ENCODE peak calls at places on chromosomes 5 and 9, in seven cellular contexts. H is GM13977; L is lung; F is B cell; S is progenitor cell of endocrine pancreas; P is HFFc6; V is CD4-positive, alpha-beta T cell. G is an unnamed sample.
A peak's percentile ranks its signal among the peaks of the same experiment; 100 is the strongest.

GRCh38 chr5:76952795-76953536 is at the start of gene CRHBP:
- DNase-seq in H (no peak), L (no peak), F (no peak), S (no peak), P (no peak), V (no peak), G (no peak)

GRCh38 chr5:14270212-14270702 is 127.1 kb downstream of the TRIO start:
- DNase-seq in H (peak; percentile 54), L (peak; percentile 51), F (peak; percentile 64), S (peak; percentile 21), P (peak; percentile 62), V (no peak), G (peak; percentile 48)

GRCh38 chr5:31096238-31096865 is 97.1 kb upstream of the CDH6 start:
- DNase-seq in H (no peak), L (no peak), F (no peak), S (no peak), P (no peak), V (no peak), G (no peak)

GRCh38 chr5:151198861-151199260 is 25.0 kb downstream of the CCDC69 start:
- DNase-seq in H (no peak), L (no peak), F (no peak), S (no peak), P (no peak), V (no peak), G (no peak)

GRCh38 chr9:114397848-114398605 is 10.2 kb upstream of the AKNA start:
- DNase-seq in H (peak; percentile 98), L (peak; percentile 96), F (peak; percentile 98), S (peak; percentile 94), P (peak; percentile 81), V (peak; percentile 93), G (peak; percentile 99)

GRCh38 chr5:10836991-10837390 is 76.0 kb upstream of the DAP start:
- DNase-seq in H (no peak), L (no peak), F (no peak), S (no peak), P (peak; percentile 61), V (no peak), G (no peak)

GRCh38 chr9:79383096-79383495 is 188.7 kb upstream of the TLE4 start:
- DNase-seq in H (no peak), L (no peak), F (no peak), S (no peak), P (no peak), V (no peak), G (no peak)

GRCh38 chr5:176359658-176360057 is 1.9 kb downstream of the KIAA1191 start:
- DNase-seq in H (no peak), L (no peak), F (no peak), S (no peak), P (no peak), V (no peak), G (no peak)

GRCh38 chr5:15535938-15536337 is 36.0 kb downstream of the FBXL7 start:
- DNase-seq in H (no peak), L (no peak), F (no peak), S (no peak), P (no peak), V (no peak), G (no peak)

GRCh38 chr9:129078691-129079503 is 2.0 kb upstream of the DOLPP1 start:
- DNase-seq in H (no peak), L (no peak), F (no peak), S (no peak), P (no peak), V (no peak), G (no peak)

GRCh38 chr9:104743377-104743985 is 4.0 kb upstream of the NIPSNAP3A start:
- DNase-seq in H (peak; percentile 61), L (no peak), F (peak; percentile 80), S (no peak), P (peak; percentile 70), V (peak; percentile 19), G (peak; percentile 9)

GRCh38 chr9:130664191-130665028 is at the start of gene PRDM12:
- DNase-seq in H (peak; percentile 57), L (no peak), F (peak; percentile 30), S (no peak), P (no peak), V (no peak), G (peak; percentile 53)

GRCh38 chr5:35294976-35295375 is 64.7 kb upstream of the PRLR start:
- DNase-seq in H (no peak), L (no peak), F (no peak), S (no peak), P (no peak), V (no peak), G (peak; percentile 3)

GRCh38 chr5:118554991-118555390 is 433.4 kb downstream of the DTWD2 start:
- DNase-seq in H (no peak), L (no peak), F (no peak), S (no peak), P (no peak), V (no peak), G (no peak)

GRCh38 chr9:5442400-5443011 is 4.8 kb upstream of the PLGRKT start:
- DNase-seq in H (no peak), L (no peak), F (peak; percentile 63), S (no peak), P (peak; percentile 59), V (no peak), G (peak; percentile 23)

GRCh38 chr5:1156033-1156753 is 44.3 kb upstream of the SLC12A7 start:
- DNase-seq in H (no peak), L (no peak), F (peak; percentile 33), S (no peak), P (no peak), V (no peak), G (no peak)

GRCh38 chr5:179158556-179158955 is 98.4 kb downstream of the ZNF354C start:
- DNase-seq in H (no peak), L (no peak), F (no peak), S (no peak), P (no peak), V (no peak), G (no peak)

GRCh38 chr5:33649801-33650482 is 209.2 kb downstream of the TARS1 start:
- DNase-seq in H (no peak), L (no peak), F (no peak), S (no peak), P (peak; percentile 94), V (no peak), G (no peak)

GRCh38 chr5:134029156-134029555 is 24.4 kb upstream of the VDAC1 start:
- DNase-seq in H (no peak), L (no peak), F (no peak), S (no peak), P (peak; percentile 95), V (no peak), G (no peak)

GRCh38 chr9:74771262-74771585 is 116.5 kb downstream of the TRPM6 start:
- DNase-seq in H (no peak), L (no peak), F (no peak), S (no peak), P (no peak), V (no peak), G (no peak)

GRCh38 chr9:74771672-74772071 is 116.0 kb downstream of the TRPM6 start:
- DNase-seq in H (no peak), L (no peak), F (no peak), S (no peak), P (no peak), V (no peak), G (no peak)

GRCh38 chr9:74773886-74774479 is 113.7 kb downstream of the TRPM6 start:
- DNase-seq in H (peak; percentile 59), L (peak; percentile 68), F (peak; percentile 78), S (peak; percentile 51), P (peak; percentile 52), V (peak; percentile 52), G (peak; percentile 76)

GRCh38 chr9:74772126-74772525 is 115.6 kb downstream of the TRPM6 start:
- DNase-seq in H (peak; percentile 28), L (no peak), F (no peak), S (no peak), P (no peak), V (no peak), G (no peak)

GRCh38 chr9:74770508-74771261 is 117.0 kb downstream of the TRPM6 start:
- DNase-seq in H (peak; percentile 27), L (no peak), F (peak; percentile 56), S (peak; percentile 12), P (no peak), V (no peak), G (peak; percentile 50)
- TF ChIP-seq CTCF in H (peak; percentile 68), L (no peak), F (peak; percentile 80), S (peak; percentile 68), P (peak; percentile 86), V (peak; percentile 66), G (peak; percentile 58)

GRCh38 chr5:142540774-142541466 is 145.0 kb downstream of the FGF1 start:
- DNase-seq in H (no peak), L (no peak), F (no peak), S (no peak), P (peak; percentile 30), V (no peak), G (no peak)

GRCh38 chr5:142545653-142546322 is 140.1 kb downstream of the FGF1 start:
- DNase-seq in H (no peak), L (no peak), F (no peak), S (no peak), P (no peak), V (no peak), G (no peak)

GRCh38 chr5:142544946-142545652 is 140.8 kb downstream of the FGF1 start:
- DNase-seq in H (no peak), L (no peak), F (no peak), S (no peak), P (peak; percentile 13), V (no peak), G (no peak)

GRCh38 chr5:142542906-142543305 is 143.0 kb downstream of the FGF1 start:
- DNase-seq in H (no peak), L (no peak), F (no peak), S (no peak), P (peak; percentile 50), V (no peak), G (no peak)

GRCh38 chr5:142543951-142544753 is 141.7 kb downstream of the FGF1 start:
- DNase-seq in H (no peak), L (no peak), F (no peak), S (no peak), P (peak; percentile 55), V (no peak), G (no peak)
- TF ChIP-seq CTCF in H (no peak), L (no peak), F (no peak), S (no peak), P (no peak), V (no peak), G (no peak)

DNA sequence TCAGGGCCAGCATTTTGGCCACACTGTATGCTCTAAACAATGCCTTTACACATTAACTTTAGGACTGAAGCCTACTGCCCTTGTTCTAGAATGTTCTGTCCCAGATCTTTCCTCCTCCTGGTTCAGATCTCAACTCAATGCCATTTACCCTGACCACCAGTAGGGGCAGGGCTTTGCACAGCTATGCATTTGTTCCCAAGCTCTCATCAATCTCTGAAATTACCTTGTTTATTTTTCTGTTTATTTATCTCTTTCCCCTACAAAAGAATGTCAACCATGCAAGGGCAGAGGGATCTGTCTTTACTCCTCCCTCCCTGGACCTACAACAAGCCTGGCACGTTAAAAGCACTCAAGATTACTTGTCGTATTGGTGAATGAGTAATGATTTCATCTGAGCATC is 612.9 kb downstream of the BNC2 start:
- DNase-seq in H (no peak), L (no peak), F (no peak), S (no peak), P (no peak), V (no peak), G (no peak)
- TF ChIP-seq CTCF in H (no peak), L (no peak), F (no peak), S (peak; percentile 53), P (peak; percentile 80), V (no peak), G (peak; percentile 51)

DNA sequence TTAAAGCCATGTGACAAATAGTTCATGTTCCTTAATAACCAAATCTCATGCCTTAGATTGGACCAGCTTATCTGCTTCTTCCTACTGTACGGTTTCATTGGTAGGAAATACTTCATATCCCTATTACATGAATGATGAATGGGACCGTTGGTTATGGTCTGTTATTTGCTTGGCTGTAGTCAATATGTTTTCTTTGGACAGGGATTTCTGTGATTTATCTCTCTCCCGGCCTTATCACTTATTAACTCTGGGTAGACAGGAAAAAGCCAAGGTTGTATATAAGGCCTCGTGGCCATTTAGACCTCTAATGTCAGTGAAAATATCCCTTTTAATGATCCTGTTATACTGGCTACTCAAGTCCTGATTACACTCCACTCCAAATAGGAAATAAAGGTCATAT is 330.6 kb downstream of the EBF1 start:
- DNase-seq in H (no peak), L (no peak), F (no peak), S (no peak), P (no peak), V (no peak), G (no peak)
- TF ChIP-seq CTCF in H (no peak), L (no peak), F (no peak), S (no peak), P (no peak), V (no peak), G (no peak)

G was measured in nephron progenitor cell.